ENCODE peak calls at places on chromosomes 5 and 9, in six cellular contexts. X, V, D, K, B and T are unnamed samples.
A peak's percentile ranks its signal among the peaks of the same experiment; 100 is the strongest.

GRCh38 chr9:120876842-120877240 is at the start of gene PHF19:
- DNase-seq in X (no peak), K (no peak), D (no peak), V (no peak), B (no peak), T (no peak)

GRCh38 chr9:92770005-92770995 is 5.7 kb upstream of the BICD2 start:
- DNase-seq in D (no peak), X (peak; percentile 79), B (no peak), K (no peak), V (no peak), T (no peak)

GRCh38 chr5:61132559-61132958 is 29.7 kb downstream of the SMIM15 start:
- DNase-seq in B (no peak), X (no peak), V (peak; percentile 38), K (no peak), D (no peak), T (no peak)

GRCh38 chr5:32526815-32527214 is 58.5 kb upstream of the SUB1 start:
- DNase-seq in V (no peak), X (no peak), B (no peak), K (no peak), D (no peak), T (no peak)

GRCh38 chr5:143629871-143630658 is 181.9 kb upstream of the HMHB1 start:
- DNase-seq in K (no peak), X (no peak), B (no peak), V (peak; percentile 86), D (no peak), T (no peak)

GRCh38 chr9:130453487-130453886 is 8.7 kb downstream of the ASS1 start:
- DNase-seq in K (peak; percentile 27), X (no peak), V (peak; percentile 34), B (no peak), D (peak; percentile 88), T (no peak)

GRCh38 chr5:90941002-90941720 is 382.6 kb downstream of the ADGRV1 start:
- DNase-seq in X (no peak), B (no peak), V (no peak), D (no peak), K (no peak), T (no peak)

GRCh38 chr9:127982912-127983311 is 2.1 kb upstream of the EEIG1 start:
- DNase-seq in K (no peak), D (no peak), V (no peak), X (no peak), B (no peak), T (no peak)

GRCh38 chr9:107214915-107215314 is 68.2 kb upstream of the RAD23B start:
- DNase-seq in X (no peak), V (peak; percentile 26), D (peak; percentile 29), K (no peak), B (no peak), T (no peak)

GRCh38 chr9:37784291-37784639 is 599 bp downstream of the EXOSC3 start:
- DNase-seq in X (no peak), V (peak; percentile 14), D (no peak), B (no peak), K (no peak), T (no peak)

GRCh38 chr9:89993678-89994630 is 389.1 kb downstream of the GADD45G start:
- DNase-seq in K (no peak), V (no peak), B (no peak), X (no peak), D (peak; percentile 81), T (no peak)

GRCh38 chr5:132489871-132490483 is 596 bp downstream of the IRF1 start:
- DNase-seq in D (peak; percentile 57), V (peak; percentile 43), X (peak; percentile 84), B (no peak), K (peak; percentile 39), T (peak; percentile 91)

GRCh38 chr5:101425345-101425744 is 522.3 kb upstream of the ST8SIA4 start:
- DNase-seq in D (no peak), X (no peak), K (no peak), B (no peak), V (no peak), T (no peak)

GRCh38 chr9:106966481-106966880 is 103.5 kb downstream of the ZNF462 start:
- DNase-seq in B (no peak), K (no peak), X (no peak), D (no peak), V (no peak), T (no peak)

GRCh38 chr9:95010431-95010838 is 283.9 kb downstream of the AOPEP start:
- DNase-seq in K (no peak), B (no peak), X (no peak), V (no peak), D (no peak), T (no peak)

GRCh38 chr5:142881727-142882126 is 111.5 kb downstream of the ARHGAP26 start:
- DNase-seq in D (no peak), B (no peak), K (no peak), V (no peak), X (no peak), T (no peak)

GRCh38 chr5:172007795-172008465 is 1.5 kb upstream of the FBXW11 start:
- DNase-seq in V (peak; percentile 64), B (no peak), K (no peak), D (no peak), X (no peak), T (no peak)

GRCh38 chr9:135030711-135031245 is 56.7 kb upstream of the OLFM1 start:
- DNase-seq in K (no peak), D (no peak), B (no peak), X (no peak), V (no peak), T (no peak)

GRCh38 chr9:79387091-79387490 is 184.7 kb upstream of the TLE4 start:
- DNase-seq in B (no peak), K (no peak), V (peak; percentile 83), X (no peak), D (no peak), T (no peak)

GRCh38 chr5:141604318-141604717 is 14.5 kb downstream of the DIAPH1 start:
- DNase-seq in B (no peak), X (peak; percentile 86), K (peak; percentile 61), D (peak; percentile 73), V (peak; percentile 94), T (no peak)

GRCh38 chr5:108989761-108990392 is 242.2 kb downstream of the FER start:
- DNase-seq in V (peak; percentile 48), K (no peak), B (no peak), D (no peak), X (no peak), T (no peak)

GRCh38 chr5:174410716-174411512 is 313.5 kb upstream of the MSX2 start:
- DNase-seq in B (no peak), K (no peak), V (peak; percentile 4), X (no peak), D (no peak), T (no peak)

GRCh38 chr5:57004800-57005199 is 52.9 kb upstream of the MIER3 start:
- DNase-seq in V (no peak), K (no peak), X (no peak), D (no peak), B (no peak), T (no peak)

GRCh38 chr9:69295872-69296562 is 29.0 kb upstream of the ENTREP1 start:
- DNase-seq in K (no peak), D (peak; percentile 18), V (peak; percentile 2), B (no peak), X (no peak), T (no peak)

GRCh38 chr9:107489144-107489673 is 360 bp downstream of the KLF4 start:
- DNase-seq in B (no peak), D (no peak), K (no peak), X (no peak), V (no peak), T (no peak)

GRCh38 chr9:135448570-135449180 is 30.9 kb upstream of the PPP1R26 start:
- DNase-seq in D (no peak), B (no peak), V (peak; percentile 8), X (no peak), K (no peak), T (no peak)

GRCh38 chr5:74685979-74686631 is 1.1 kb downstream of the HEXB start:
- DNase-seq in B (no peak), K (no peak), D (peak; percentile 40), X (no peak), V (peak; percentile 68), T (no peak)
- H3K27ac ChIP-seq in B (peak overlapping the region; percentile 91), K (peak overlapping the region; percentile 95), D (peak overlapping the region; percentile 67), X (peak overlapping the region; percentile 87), V (peak overlapping the region; percentile 73), T (peak overlapping the region; percentile 86)

DNA sequence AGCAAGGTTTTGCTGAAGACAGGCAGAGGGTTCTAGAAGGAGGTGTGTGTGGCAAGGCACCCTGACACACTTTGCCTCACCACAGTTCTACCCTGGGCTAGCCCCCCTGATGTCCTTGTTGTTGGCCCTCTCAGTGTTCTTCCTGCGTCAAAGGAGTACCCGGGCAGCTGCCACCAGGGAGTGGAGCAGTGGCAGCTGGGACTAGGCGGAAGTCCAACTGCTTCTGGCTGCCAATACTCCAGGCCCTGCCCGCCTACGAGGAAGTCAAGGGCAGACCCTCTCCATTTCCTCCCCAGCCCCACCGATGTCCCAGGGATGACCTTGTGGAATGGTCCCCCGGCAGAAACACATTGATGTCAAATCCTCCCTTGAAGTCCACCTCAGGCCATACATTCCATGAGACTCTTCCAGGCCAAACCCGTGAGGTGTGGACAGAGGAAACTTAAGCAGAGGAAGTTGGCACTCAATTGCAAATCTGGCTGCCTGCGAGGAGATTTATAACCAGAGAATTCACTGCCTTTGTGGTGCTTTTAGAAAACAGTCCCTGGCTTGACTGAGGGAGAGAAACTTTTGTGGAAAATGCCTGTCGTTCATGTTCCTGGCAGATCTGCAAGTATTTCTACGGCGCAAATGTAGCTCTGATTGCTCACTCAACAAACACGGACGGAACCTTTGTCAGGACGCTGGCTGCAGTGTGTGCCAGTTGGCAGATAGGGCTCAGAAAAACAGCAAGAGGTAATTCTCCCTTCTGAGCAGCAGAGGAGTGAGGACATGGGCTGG is 339.7 kb downstream of the RAB3C start:
- DNase-seq in V (peak; percentile 6), X (peak; percentile 82), B (no peak), K (peak; percentile 79), D (peak; percentile 85), T (peak; percentile 94)
- TF ChIP-seq CTCF in V (no peak), X (no peak), B (no peak), K (no peak), D (no peak), T (no peak)

GRCh38 chr9:33740075-33740474 is 55.3 kb upstream of the PRSS3 start:
- DNase-seq in B (no peak), V (no peak), D (no peak), X (no peak), K (no peak), T (no peak)
- TF ChIP-seq POLR2A in B (no peak), V (no peak), D (no peak), X (no peak), K (no peak), T (no peak)

DNA sequence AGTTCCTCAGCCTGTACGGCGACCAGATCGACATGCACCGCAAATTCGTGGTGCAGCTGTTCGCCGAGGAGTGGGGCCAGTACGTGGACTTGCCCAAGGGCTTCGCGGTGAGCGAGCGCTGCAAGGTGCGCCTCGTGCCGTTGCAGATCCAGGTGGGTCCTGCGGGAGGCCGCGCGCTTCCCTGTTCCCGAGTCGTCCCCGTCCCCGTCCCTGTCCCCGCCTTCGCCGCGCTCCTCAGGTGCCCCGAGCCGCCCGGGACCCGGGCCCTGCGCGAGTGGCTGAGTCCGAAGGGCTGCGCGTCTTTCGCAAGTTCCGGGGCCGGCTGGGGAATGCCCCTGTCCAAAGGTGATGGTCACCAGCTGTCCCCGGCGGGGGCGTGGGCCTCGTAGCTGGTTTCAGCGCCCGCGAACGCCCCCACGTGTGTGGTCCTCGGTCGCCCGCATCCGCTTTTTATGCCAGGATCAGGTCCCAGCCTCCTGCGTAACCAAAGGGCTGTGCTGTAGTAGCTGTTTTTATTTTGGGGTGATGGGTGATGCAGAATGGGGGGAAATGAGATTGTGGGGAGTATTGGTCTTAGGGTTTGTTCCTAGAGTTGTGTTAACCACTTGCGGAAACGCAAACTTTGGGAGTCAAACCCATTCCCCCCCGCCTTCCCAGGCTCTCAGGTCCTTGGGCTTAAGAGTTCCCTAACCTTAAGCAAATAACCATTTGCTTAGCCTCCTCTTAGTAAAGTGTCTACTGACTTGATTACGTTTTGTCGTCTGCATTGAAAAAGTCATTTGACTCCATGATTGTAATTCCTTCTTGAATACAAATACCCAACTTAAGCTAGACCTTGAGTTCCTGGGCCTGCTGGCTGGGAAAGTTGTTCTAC is 612 bp downstream of the ISOC1 start:
- DNase-seq in X (peak; percentile 80), B (peak; percentile 35), K (peak; percentile 25), V (peak; percentile 31), D (peak; percentile 85), T (peak; percentile 90)
- H3K27ac ChIP-seq in X (peak overlapping the region; percentile 84), B (peak overlapping the region; percentile 95), K (peak overlapping the region; percentile 90), V (peak overlapping the region; percentile 68), D (peak overlapping the region; percentile 76), T (peak overlapping the region; percentile 94)